ENCODE peak calls at places on chromosomes 3 and 15, in seven cellular contexts. K is fibroblast of mammary gland; E is T-helper 2 cell; D is GM12891; Z is activated CD8-positive, alpha-beta memory T cell treated with anti-CD3 and anti-CD28 coated beads, Interleukin-2, amount 50 U/mL, for 4 hours; P is NCI-H2227 treated with DMSO at 0.1 percent for 48 hours; W is GM12865. R is an unnamed sample.

GRCh38 chr15:50531763-50532162 is 14.7 kb downstream of the USP50 start:
- DNase-seq in K (no peak), E (no peak), D (no peak), Z (no peak), P (no peak), W (no peak), R (no peak)

GRCh38 chr15:94380798-94381197 is 149.4 kb downstream of the MCTP2 start:
- DNase-seq in K (no peak), E (no peak), D (no peak), Z (no peak), P (no peak), W (no peak), R (no peak)

GRCh38 chr3:170414202-170414663 is 4.4 kb upstream of the CLDN11 start:
- DNase-seq in K (peak), E (no peak), D (no peak), Z (peak), P (peak), W (peak), R (peak)

GRCh38 chr15:91032919-91033803 is 10.8 kb upstream of the VPS33B start:
- DNase-seq in K (no peak), E (peak), D (no peak), Z (peak), P (no peak), W (peak), R (peak)

GRCh38 chr3:10653241-10653640 is 147.9 kb upstream of the ATP2B2 start:
- DNase-seq in K (no peak), E (no peak), D (no peak), Z (no peak), P (no peak), W (no peak), R (no peak)

GRCh38 chr3:42497009-42497731 is 5.3 kb upstream of the VIPR1 start:
- DNase-seq in K (peak), E (no peak), D (no peak), Z (no peak), P (no peak), W (peak), R (no peak)

GRCh38 chr15:58331562-58331902 is 100.3 kb upstream of the LIPC start:
- DNase-seq in K (no peak), E (no peak), D (no peak), Z (no peak), P (no peak), W (no peak), R (peak)

GRCh38 chr3:23859012-23859743 is 53.4 kb downstream of the UBE2E1 start:
- DNase-seq in K (peak), E (no peak), D (no peak), Z (no peak), P (no peak), W (no peak), R (no peak)

GRCh38 chr3:165185707-165186327 is 10.4 kb downstream of the SLITRK3 start:
- DNase-seq in K (peak), E (no peak), D (no peak), Z (no peak), P (no peak), W (peak), R (peak)

GRCh38 chr3:105277656-105278055 is 89.1 kb upstream of the ALCAM start:
- DNase-seq in K (peak), E (no peak), D (no peak), Z (no peak), P (no peak), W (no peak), R (no peak)

R was measured in AML-193.